ENCODE peak calls at places on chromosomes 13 and 19, in five cellular contexts. R, D, M, Q and F are unnamed samples.
A peak's percentile ranks its signal among the peaks of the same experiment; 100 is the strongest.

GRCh38 chr13:111663505-111663904 is 343.1 kb downstream of the TEX29 start:
- DNase-seq in M (no peak), Q (no peak), R (no peak), D (no peak), F (no peak)

GRCh38 chr13:30224732-30225131 is 82.6 kb downstream of the KATNAL1 start:
- DNase-seq in Q (no peak), R (peak; percentile 3), D (peak; percentile 49), M (peak; percentile 22), F (no peak)

GRCh38 chr19:42846597-42846996 is 32.9 kb downstream of the PSG1 start:
- DNase-seq in D (peak; percentile 62), Q (no peak), M (no peak), R (no peak), F (no peak)

GRCh38 chr13:63381078-63381859 is 1965.6 kb upstream of the PCDH20 start:
- DNase-seq in R (no peak), M (no peak), Q (no peak), D (no peak), F (no peak)

GRCh38 chr13:75876371-75877050 is 240.4 kb downstream of the LMO7 start:
- DNase-seq in D (peak; percentile 77), Q (peak; percentile 34), R (peak; percentile 71), M (peak; percentile 77), F (peak; percentile 5)

GRCh38 chr19:29841559-29842367 is 30.0 kb downstream of the CCNE1 start:
- DNase-seq in D (peak; percentile 31), R (peak; percentile 89), Q (no peak), M (peak; percentile 43), F (no peak)

GRCh38 chr13:105543742-105544141 is 991.7 kb downstream of the EFNB2 start:
- DNase-seq in Q (no peak), M (no peak), D (no peak), R (no peak), F (no peak)

GRCh38 chr19:2726904-2727639 is 5.9 kb upstream of the DIRAS1 start:
- DNase-seq in D (peak; percentile 22), M (no peak), Q (no peak), R (no peak), F (no peak)

GRCh38 chr13:105414639-105415038 is 1120.8 kb downstream of the EFNB2 start:
- DNase-seq in R (no peak), Q (no peak), M (no peak), D (no peak), F (no peak)

GRCh38 chr19:50319156-50319555 is 10.0 kb downstream of the KCNC3 start:
- DNase-seq in M (no peak), Q (no peak), D (no peak), R (no peak), F (no peak)

GRCh38 chr13:91142572-91142971 is 204.9 kb upstream of the MIR17HG start:
- DNase-seq in Q (no peak), M (peak; percentile 52), R (peak; percentile 58), D (peak; percentile 26), F (no peak)

GRCh38 chr19:14165986-14166385 is 29.6 kb upstream of the ASF1B start:
- DNase-seq in R (no peak), D (no peak), Q (no peak), M (no peak), F (no peak)

GRCh38 chr13:110554946-110555345 is 6.6 kb downstream of the RAB20 start:
- DNase-seq in D (no peak), Q (no peak), M (no peak), R (no peak), F (no peak)

GRCh38 chr13:79604752-79605151 is 123.8 kb downstream of the NDFIP2 start:
- DNase-seq in M (no peak), R (peak; percentile 8), Q (no peak), D (no peak), F (no peak)

GRCh38 chr19:17337675-17338439 is 504 bp downstream of the GTPBP3 start:
- DNase-seq in M (no peak), R (no peak), D (peak; percentile 70), Q (peak; percentile 59), F (no peak)

GRCh38 chr13:28685892-28686291 is 27.0 kb downstream of the POMP start:
- DNase-seq in D (no peak), Q (no peak), R (no peak), M (no peak), F (no peak)

GRCh38 chr13:72141845-72142470 is 275.0 kb upstream of the DACH1 start:
- DNase-seq in Q (no peak), D (no peak), M (peak; percentile 49), R (no peak), F (no peak)

GRCh38 chr19:2629491-2630351 is 72.8 kb downstream of the GNG7 start:
- DNase-seq in M (peak; percentile 29), D (no peak), Q (no peak), R (no peak), F (no peak)

GRCh38 chr19:30647891-30648290 is 275.7 kb downstream of the ZNF536 start:
- DNase-seq in R (no peak), D (no peak), M (no peak), Q (no peak), F (no peak)

GRCh38 chr19:49097453-49098288 is 12.4 kb downstream of the SNRNP70 start:
- DNase-seq in Q (peak; percentile 73), M (peak; percentile 82), R (peak; percentile 72), D (peak; percentile 79), F (peak; percentile 47)

GRCh38 chr19:48965033-48965805 is at the start of gene FTL:
- DNase-seq in Q (peak; percentile 93), M (peak; percentile 98), D (peak; percentile 95), R (peak; percentile 97), F (peak; percentile 81)

GRCh38 chr13:109781384-109782065 is 4.9 kb downstream of the IRS2 start:
- DNase-seq in Q (no peak), D (peak; percentile 71), M (no peak), R (no peak), F (no peak)

GRCh38 chr19:21519488-21519887 is 14.1 kb downstream of the ZNF429 start:
- DNase-seq in Q (no peak), D (no peak), R (no peak), M (peak; percentile 1), F (no peak)

GRCh38 chr19:18300930-18301717 is 19.7 kb upstream of the JUND start:
- DNase-seq in R (peak; percentile 80), M (peak; percentile 52), Q (no peak), D (peak; percentile 90), F (no peak)

GRCh38 chr13:109857803-109858202 is 71.4 kb upstream of the IRS2 start:
- DNase-seq in M (no peak), D (no peak), R (no peak), Q (no peak), F (no peak)

GRCh38 chr13:20901668-20902437 is 693 bp downstream of the XPO4 start:
- DNase-seq in M (peak; percentile 34), D (peak; percentile 75), Q (peak; percentile 43), R (peak; percentile 67), F (peak; percentile 4)

GRCh38 chr19:44875666-44876418 is 15.2 kb upstream of the TOMM40 start:
- DNase-seq in R (peak; percentile 43), M (peak; percentile 58), D (no peak), Q (no peak), F (no peak)

DNA sequence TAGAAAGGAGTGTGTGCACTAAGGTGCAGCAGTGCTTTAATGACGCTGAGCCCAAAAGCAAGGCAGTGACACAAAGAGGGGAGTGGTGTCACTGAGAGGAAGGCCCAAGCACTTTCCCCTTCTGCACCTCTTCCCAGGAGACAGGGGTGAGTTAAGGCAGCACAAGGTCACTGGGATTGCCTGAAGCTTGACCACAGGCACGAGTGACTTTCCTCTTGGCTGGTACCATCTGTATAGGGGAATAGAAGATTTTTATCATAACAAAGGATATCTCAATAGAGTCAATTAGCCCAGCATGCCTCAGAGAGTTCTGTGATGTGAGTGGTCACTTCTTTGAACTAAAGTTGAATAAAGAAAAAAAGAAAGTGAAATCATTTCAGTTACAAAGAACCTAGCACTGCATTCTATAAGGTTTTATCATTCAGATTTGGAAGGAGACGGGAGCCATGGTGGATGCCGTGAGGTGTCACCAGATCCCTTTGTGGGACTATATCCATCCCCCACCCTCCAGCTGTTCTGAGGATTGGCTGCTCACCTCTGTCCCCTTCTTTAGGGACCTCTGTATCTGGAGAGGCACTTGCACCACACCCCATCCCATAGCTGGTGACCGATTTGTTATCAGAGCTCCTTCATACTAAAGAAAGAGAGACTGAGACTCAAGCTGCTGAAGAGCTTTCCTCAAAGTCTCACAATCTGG is 291.2 kb downstream of the DCT start:
- DNase-seq in Q (no peak), R (no peak), D (no peak), M (no peak), F (no peak)
- H3K27ac ChIP-seq in Q (no peak overlapping the region), R (no peak overlapping the region), D (no peak overlapping the region), M (no peak overlapping the region), F (no peak overlapping the region)

GRCh38 chr13:97235549-97236206 is 13.5 kb downstream of the MBNL2 start:
- DNase-seq in R (no peak), M (no peak), D (no peak), Q (no peak), F (no peak)
- H3K4me1 ChIP-seq in R (peaks cover 12% of the 10 kb centered on the region), M (peaks cover 17% of the 10 kb centered on the region), D (peaks cover 39% of the 10 kb centered on the region), Q (no peaks in the 10 kb centered on the region), F (no peaks in the 10 kb centered on the region)

GRCh38 chr13:98222816-98223215 is 45.7 kb upstream of the RNF113B start:
- DNase-seq in Q (no peak), D (no peak), R (no peak), M (no peak), F (no peak)
- H3K27ac ChIP-seq in Q (no peak overlapping the region), D (no peak overlapping the region), R (no peak overlapping the region), M (no peak overlapping the region), F (no peak overlapping the region)

GRCh38 chr13:41018583-41018909 is 570 bp downstream of the ELF1 start:
- DNase-seq in Q (no peak), R (no peak), M (no peak), D (no peak), F (no peak)
- H3K4me1 ChIP-seq in Q (peaks cover 14% of the 10 kb centered on the region), R (peaks cover 2% of the 10 kb centered on the region), M (peaks cover 13% of the 10 kb centered on the region), D (peaks cover 9% of the 10 kb centered on the region), F (peaks cover 17% of the 10 kb centered on the region)